ENCODE peak calls at places on chromosome 15, in four cellular contexts. X is neural crest cell, K is endothelial cell, F is occipital lobe. L is an unnamed sample.
A peak's percentile ranks its signal among the peaks of the same experiment; 100 is the strongest.

GRCh38 chr15:77409259-77410156 is 10.4 kb downstream of the PEAK1 start:
- DNase-seq in X (no peak), K (no peak), F (no peak), L (no peak)

GRCh38 chr15:39429898-39430357 is 151.0 kb upstream of the THBS1 start:
- DNase-seq in X (no peak), K (no peak), F (no peak), L (peak; percentile 76)

GRCh38 chr15:98903377-98904018 is 104.1 kb downstream of the PGPEP1L start:
- DNase-seq in X (no peak), K (no peak), F (no peak), L (peak; percentile 60)

GRCh38 chr15:28888302-28888894 is 2.6 kb downstream of the APBA2 start:
- DNase-seq in X (no peak), K (no peak), F (no peak), L (no peak)

GRCh38 chr15:70281261-70281810 is 183.6 kb upstream of the TLE3 start:
- DNase-seq in X (no peak), K (no peak), F (no peak), L (no peak)

GRCh38 chr15:23482764-23483489 is 35.9 kb upstream of the GOLGA6L2 start:
- DNase-seq in X (no peak), K (no peak), F (no peak), L (no peak)

GRCh38 chr15:100124361-100124760 is 217.4 kb downstream of the ADAMTS17 start:
- DNase-seq in X (no peak), K (no peak), F (no peak), L (no peak)

GRCh38 chr15:72873379-72874233 is 90.0 kb upstream of the ADPGK start:
- DNase-seq in X (no peak), K (no peak), F (no peak), L (no peak)

GRCh38 chr15:66387176-66388056 is 704 bp downstream of the MAP2K1 start:
- DNase-seq in X (peak; percentile 33), K (peak; percentile 44), F (peak; percentile 50), L (peak; percentile 92)

GRCh38 chr15:30859091-30859874 is 44.4 kb upstream of the FAN1 start:
- DNase-seq in X (peak; percentile 8), K (peak; percentile 14), F (no peak), L (peak; percentile 20)

GRCh38 chr15:68678746-68679145 is 100.0 kb downstream of the CORO2B start:
- DNase-seq in X (no peak), K (no peak), F (no peak), L (no peak)

GRCh38 chr15:74826372-74826819 is at the start of gene CPLX3:
- DNase-seq in X (peak; percentile 47), K (peak; percentile 56), F (no peak), L (no peak)

GRCh38 chr15:29870495-29871151 is 48.4 kb upstream of the TJP1 start:
- DNase-seq in X (peak; percentile 31), K (peak; percentile 16), F (no peak), L (no peak)

GRCh38 chr15:35690698-35691116 is 144.7 kb upstream of the DPH6 start:
- DNase-seq in X (no peak), K (no peak), F (no peak), L (peak; percentile 58)

GRCh38 chr15:69297642-69298353 is 914 bp upstream of the PAQR5 start:
- DNase-seq in X (no peak), K (no peak), F (no peak), L (no peak)

GRCh38 chr15:92652576-92652966 is 3.0 kb downstream of the FAM174B start:
- DNase-seq in X (no peak), K (no peak), F (no peak), L (no peak)

GRCh38 chr15:77753238-77753873 is 120.6 kb upstream of the LINGO1 start:
- DNase-seq in X (peak; percentile 73), K (peak; percentile 78), F (no peak), L (peak; percentile 12)

GRCh38 chr15:79160211-79160610 is 69.6 kb upstream of the RASGRF1 start:
- DNase-seq in X (no peak), K (no peak), F (no peak), L (no peak)

GRCh38 chr15:63044645-63045437 is 2.3 kb downstream of the TPM1 start:
- DNase-seq in X (no peak), K (no peak), F (no peak), L (no peak)

GRCh38 chr15:26711445-26711844 is 61.4 kb downstream of the GABRB3 start:
- DNase-seq in X (no peak), K (no peak), F (no peak), L (no peak)

GRCh38 chr15:38685686-38686339 is 121.2 kb upstream of the RASGRP1 start:
- DNase-seq in X (no peak), K (no peak), F (no peak), L (no peak)

GRCh38 chr15:59369597-59369996 is 3.1 kb downstream of the MYO1E start:
- DNase-seq in X (no peak), K (no peak), F (no peak), L (no peak)

GRCh38 chr15:50166216-50166615 is 15.8 kb upstream of the SLC27A2 start:
- DNase-seq in X (no peak), K (no peak), F (no peak), L (peak; percentile 73)

GRCh38 chr15:85854345-85855097 is 59.8 kb upstream of the KLHL25 start:
- DNase-seq in X (peak; percentile 49), K (peak; percentile 56), F (peak; percentile 9), L (peak; percentile 77)

L was measured in foreskin fibroblast.